ENCODE peak calls at places on chromosomes 13 and 19, in nine cellular contexts. One of them, this sample, is unnamed.

GRCh38 chr13:44231786-44232516 is 141.7 kb upstream of the SERP2 start:
- DNase-seq in neural progenitor cell: no peak
- DNase-seq in neural crest cell: no peak
- DNase-seq in K562: no peak
- DNase-seq in IMR-90: peak
- DNase-seq in thoracic aorta: no peak
- DNase-seq in fibroblast of mammary gland: peak
- DNase-seq in astrocyte of the spinal cord: peak
- DNase-seq in uterus: peak
- DNase-seq in this sample: no peak

GRCh38 chr19:42153606-42154405 is 21.6 kb upstream of the POU2F2 start:
- DNase-seq in K562: no peak
- DNase-seq in fibroblast of mammary gland: no peak
- DNase-seq in neural crest cell: no peak
- DNase-seq in IMR-90: no peak
- DNase-seq in astrocyte of the spinal cord: no peak
- DNase-seq in neural progenitor cell: no peak
- DNase-seq in thoracic aorta: no peak
- DNase-seq in uterus: no peak
- DNase-seq in this sample: no peak

GRCh38 chr19:55600336-55601028 is 394 bp downstream of the ZNF524 start:
- DNase-seq in fibroblast of mammary gland: no peak
- DNase-seq in IMR-90: peak
- DNase-seq in astrocyte of the spinal cord: peak
- DNase-seq in neural crest cell: no peak
- DNase-seq in thoracic aorta: no peak
- DNase-seq in neural progenitor cell: peak
- DNase-seq in K562: no peak
- DNase-seq in uterus: no peak
- DNase-seq in this sample: peak

GRCh38 chr13:71860547-71861131 is 6.4 kb downstream of the DACH1 start:
- DNase-seq in astrocyte of the spinal cord: no peak
- DNase-seq in fibroblast of mammary gland: no peak
- DNase-seq in K562: no peak
- DNase-seq in uterus: no peak
- DNase-seq in IMR-90: no peak
- DNase-seq in neural progenitor cell: no peak
- DNase-seq in neural crest cell: no peak
- DNase-seq in thoracic aorta: no peak
- DNase-seq in this sample: no peak

GRCh38 chr13:38767506-38768265 is 80.8 kb downstream of the FREM2 start:
- DNase-seq in fibroblast of mammary gland: no peak
- DNase-seq in astrocyte of the spinal cord: no peak
- DNase-seq in K562: no peak
- DNase-seq in IMR-90: no peak
- DNase-seq in neural progenitor cell: no peak
- DNase-seq in neural crest cell: no peak
- DNase-seq in thoracic aorta: no peak
- DNase-seq in uterus: no peak
- DNase-seq in this sample: no peak

GRCh38 chr19:19662866-19663291 is 597 bp downstream of the ATP13A1 start:
- DNase-seq in neural crest cell: no peak
- DNase-seq in IMR-90: peak
- DNase-seq in fibroblast of mammary gland: peak
- DNase-seq in uterus: no peak
- DNase-seq in astrocyte of the spinal cord: no peak
- DNase-seq in neural progenitor cell: no peak
- DNase-seq in thoracic aorta: no peak
- DNase-seq in K562: peak
- DNase-seq in this sample: no peak

GRCh38 chr13:25380741-25381324 is 9.1 kb downstream of the ATP8A2 start:
- DNase-seq in neural crest cell: no peak
- DNase-seq in IMR-90: no peak
- DNase-seq in fibroblast of mammary gland: no peak
- DNase-seq in uterus: no peak
- DNase-seq in thoracic aorta: no peak
- DNase-seq in neural progenitor cell: no peak
- DNase-seq in K562: peak
- DNase-seq in astrocyte of the spinal cord: no peak
- DNase-seq in this sample: no peak

GRCh38 chr13:112392719-112393118 is 16.6 kb downstream of the SPACA7 start:
- DNase-seq in astrocyte of the spinal cord: no peak
- DNase-seq in K562: peak
- DNase-seq in uterus: no peak
- DNase-seq in neural progenitor cell: no peak
- DNase-seq in neural crest cell: no peak
- DNase-seq in thoracic aorta: no peak
- DNase-seq in fibroblast of mammary gland: no peak
- DNase-seq in IMR-90: no peak
- DNase-seq in this sample: no peak

GRCh38 chr13:29483211-29483610 is 112.3 kb downstream of the SLC7A1 start:
- DNase-seq in uterus: no peak
- DNase-seq in astrocyte of the spinal cord: no peak
- DNase-seq in IMR-90: no peak
- DNase-seq in neural progenitor cell: no peak
- DNase-seq in neural crest cell: no peak
- DNase-seq in K562: no peak
- DNase-seq in fibroblast of mammary gland: no peak
- DNase-seq in thoracic aorta: no peak
- DNase-seq in this sample: no peak

GRCh38 chr13:110351636-110352420 is 44.7 kb downstream of the COL4A2 start:
- DNase-seq in K562: no peak
- DNase-seq in neural crest cell: no peak
- DNase-seq in fibroblast of mammary gland: no peak
- DNase-seq in neural progenitor cell: no peak
- DNase-seq in thoracic aorta: no peak
- DNase-seq in IMR-90: no peak
- DNase-seq in astrocyte of the spinal cord: no peak
- DNase-seq in uterus: no peak
- DNase-seq in this sample: no peak

GRCh38 chr19:13861392-13861713 is 15.6 kb upstream of the NANOS3 start:
- DNase-seq in uterus: no peak
- DNase-seq in neural crest cell: no peak
- DNase-seq in thoracic aorta: no peak
- DNase-seq in K562: no peak
- DNase-seq in fibroblast of mammary gland: no peak
- DNase-seq in astrocyte of the spinal cord: no peak
- DNase-seq in neural progenitor cell: no peak
- DNase-seq in IMR-90: no peak
- DNase-seq in this sample: no peak

GRCh38 chr19:13861714-13862531 is 15.0 kb upstream of the NANOS3 start:
- DNase-seq in neural crest cell: peak
- DNase-seq in IMR-90: peak
- DNase-seq in astrocyte of the spinal cord: peak
- DNase-seq in neural progenitor cell: peak
- DNase-seq in K562: peak
- DNase-seq in thoracic aorta: peak
- DNase-seq in uterus: peak
- DNase-seq in fibroblast of mammary gland: peak
- DNase-seq in this sample: peak

GRCh38 chr19:13856530-13856929 is 20.4 kb upstream of the NANOS3 start:
- DNase-seq in astrocyte of the spinal cord: no peak
- DNase-seq in uterus: no peak
- DNase-seq in neural progenitor cell: no peak
- DNase-seq in thoracic aorta: no peak
- DNase-seq in K562: no peak
- DNase-seq in neural crest cell: no peak
- DNase-seq in fibroblast of mammary gland: no peak
- DNase-seq in IMR-90: no peak
- DNase-seq in this sample: no peak

GRCh38 chr19:13860679-13861391 is 16.1 kb upstream of the NANOS3 start:
- DNase-seq in astrocyte of the spinal cord: no peak
- DNase-seq in fibroblast of mammary gland: no peak
- DNase-seq in IMR-90: no peak
- DNase-seq in neural progenitor cell: no peak
- DNase-seq in uterus: no peak
- DNase-seq in K562: no peak
- DNase-seq in neural crest cell: no peak
- DNase-seq in thoracic aorta: no peak
- DNase-seq in this sample: no peak

DNA sequence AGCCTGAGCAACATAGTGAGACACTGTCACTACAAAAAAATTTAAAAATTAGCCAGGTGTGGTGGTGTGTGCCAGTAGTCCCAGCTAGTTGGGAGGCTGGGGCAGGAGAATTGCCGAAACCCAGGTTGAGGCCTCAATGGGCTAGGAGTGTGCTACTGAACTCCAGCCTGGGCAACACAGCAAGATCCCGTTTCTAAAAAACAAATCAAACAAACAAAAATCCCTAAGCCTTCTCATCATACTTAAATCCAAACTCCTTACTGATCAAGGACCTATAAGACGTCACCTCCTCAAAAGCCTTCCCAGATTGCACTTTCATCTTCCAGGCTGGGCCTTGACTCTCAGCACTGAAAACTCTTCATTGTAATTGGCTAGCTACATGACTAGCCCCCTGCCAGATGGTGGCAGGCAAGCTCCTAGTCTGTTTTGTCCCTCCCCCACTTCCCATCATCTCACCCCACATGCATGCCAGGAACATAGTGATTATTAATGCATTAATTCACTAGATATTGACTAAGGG is 17.5 kb upstream of the NANOS3 start:
- DNase-seq in astrocyte of the spinal cord: peak
- DNase-seq in neural crest cell: no peak
- DNase-seq in thoracic aorta: no peak
- DNase-seq in neural progenitor cell: no peak
- DNase-seq in IMR-90: peak
- DNase-seq in uterus: no peak
- DNase-seq in K562: peak
- DNase-seq in fibroblast of mammary gland: peak
- DNase-seq in this sample: no peak
- TF ChIP-seq CTCF in astrocyte of the spinal cord: no peak
- TF ChIP-seq CTCF in neural crest cell: no peak
- TF ChIP-seq CTCF in thoracic aorta: no peak
- TF ChIP-seq CTCF in neural progenitor cell: no peak
- TF ChIP-seq CTCF in IMR-90: no peak
- TF ChIP-seq CTCF in uterus: no peak
- TF ChIP-seq CTCF in K562: peak
- TF ChIP-seq CTCF in fibroblast of mammary gland: no peak
- TF ChIP-seq CTCF in this sample: no peak

GRCh38 chr13:113731192-113732175 is 27.5 kb upstream of the TMEM255B start:
- DNase-seq in astrocyte of the spinal cord: no peak
- DNase-seq in IMR-90: no peak
- DNase-seq in uterus: no peak
- DNase-seq in K562: no peak
- DNase-seq in fibroblast of mammary gland: no peak
- DNase-seq in neural crest cell: no peak
- DNase-seq in neural progenitor cell: no peak
- DNase-seq in thoracic aorta: no peak
- DNase-seq in this sample: no peak

GRCh38 chr13:113730145-113730750 is 28.8 kb upstream of the TMEM255B start:
- DNase-seq in neural progenitor cell: no peak
- DNase-seq in fibroblast of mammary gland: no peak
- DNase-seq in K562: no peak
- DNase-seq in thoracic aorta: no peak
- DNase-seq in astrocyte of the spinal cord: no peak
- DNase-seq in uterus: no peak
- DNase-seq in neural crest cell: no peak
- DNase-seq in IMR-90: no peak
- DNase-seq in this sample: no peak

GRCh38 chr13:113729329-113730019 is 29.6 kb upstream of the TMEM255B start:
- DNase-seq in astrocyte of the spinal cord: no peak
- DNase-seq in fibroblast of mammary gland: peak
- DNase-seq in uterus: no peak
- DNase-seq in thoracic aorta: no peak
- DNase-seq in neural crest cell: no peak
- DNase-seq in IMR-90: no peak
- DNase-seq in K562: no peak
- DNase-seq in neural progenitor cell: no peak
- DNase-seq in this sample: no peak

GRCh38 chr13:113732176-113732960 is 26.7 kb upstream of the TMEM255B start:
- DNase-seq in neural crest cell: no peak
- DNase-seq in thoracic aorta: no peak
- DNase-seq in K562: no peak
- DNase-seq in astrocyte of the spinal cord: no peak
- DNase-seq in fibroblast of mammary gland: no peak
- DNase-seq in uterus: no peak
- DNase-seq in IMR-90: no peak
- DNase-seq in neural progenitor cell: no peak
- DNase-seq in this sample: no peak

GRCh38 chr13:113730831-113731191 is 28.2 kb upstream of the TMEM255B start:
- DNase-seq in uterus: no peak
- DNase-seq in K562: no peak
- DNase-seq in IMR-90: no peak
- DNase-seq in neural crest cell: no peak
- DNase-seq in fibroblast of mammary gland: no peak
- DNase-seq in thoracic aorta: no peak
- DNase-seq in neural progenitor cell: no peak
- DNase-seq in astrocyte of the spinal cord: no peak
- DNase-seq in this sample: no peak
- TF ChIP-seq CTCF in uterus: no peak
- TF ChIP-seq CTCF in K562: no peak
- TF ChIP-seq CTCF in IMR-90: no peak
- TF ChIP-seq CTCF in neural crest cell: no peak
- TF ChIP-seq CTCF in fibroblast of mammary gland: no peak
- TF ChIP-seq CTCF in thoracic aorta: no peak
- TF ChIP-seq CTCF in neural progenitor cell: peak
- TF ChIP-seq CTCF in astrocyte of the spinal cord: no peak
- TF ChIP-seq CTCF in this sample: no peak

DNA sequence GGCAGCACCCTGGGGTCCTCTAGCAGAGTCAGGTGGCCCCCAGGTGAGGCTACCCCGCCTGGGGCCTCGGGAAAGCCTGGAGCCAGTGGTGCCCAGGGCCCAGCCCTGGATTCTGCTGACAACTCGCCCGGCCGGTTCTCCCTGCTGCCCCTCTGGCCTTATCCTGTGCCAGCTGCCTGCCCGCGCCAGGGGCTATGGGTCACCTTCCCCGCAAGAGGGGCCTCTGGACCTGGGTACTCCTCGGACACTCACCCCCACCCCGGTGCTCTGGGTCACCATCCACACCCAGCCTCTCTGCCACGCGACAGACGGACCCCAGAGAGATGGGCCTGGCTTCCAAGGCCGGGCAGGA is 24.0 kb downstream of the ZBTB7A start:
- DNase-seq in neural crest cell: no peak
- DNase-seq in astrocyte of the spinal cord: no peak
- DNase-seq in thoracic aorta: no peak
- DNase-seq in uterus: no peak
- DNase-seq in IMR-90: no peak
- DNase-seq in neural progenitor cell: no peak
- DNase-seq in K562: no peak
- DNase-seq in fibroblast of mammary gland: no peak
- DNase-seq in this sample: no peak
- TF ChIP-seq CTCF in neural crest cell: no peak
- TF ChIP-seq CTCF in astrocyte of the spinal cord: no peak
- TF ChIP-seq CTCF in thoracic aorta: no peak
- TF ChIP-seq CTCF in uterus: no peak
- TF ChIP-seq CTCF in IMR-90: no peak
- TF ChIP-seq CTCF in neural progenitor cell: no peak
- TF ChIP-seq CTCF in K562: no peak
- TF ChIP-seq CTCF in fibroblast of mammary gland: no peak
- TF ChIP-seq CTCF in this sample: no peak

DNA sequence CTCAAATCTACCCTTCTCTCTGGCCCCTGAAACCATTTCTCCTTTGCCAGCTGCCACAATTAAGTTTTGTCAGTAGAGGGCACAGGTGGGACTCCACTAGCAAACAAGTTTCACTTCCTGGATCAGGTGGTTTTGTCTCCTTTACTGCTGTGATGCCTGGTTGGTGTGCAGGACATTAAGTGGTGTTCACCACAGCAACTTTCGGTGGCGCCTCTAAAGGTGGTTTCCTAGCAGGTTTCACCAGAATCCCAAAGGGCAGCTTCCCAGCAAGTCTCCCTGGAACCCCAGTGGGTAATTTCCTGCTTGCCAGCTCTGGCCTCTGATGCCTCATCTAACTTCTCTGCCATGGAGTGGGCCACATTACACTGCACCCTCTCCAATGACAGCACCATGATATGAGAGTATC is 16.6 kb downstream of the MED4 start:
- DNase-seq in IMR-90: no peak
- DNase-seq in neural progenitor cell: no peak
- DNase-seq in uterus: no peak
- DNase-seq in neural crest cell: no peak
- DNase-seq in thoracic aorta: no peak
- DNase-seq in K562: no peak
- DNase-seq in fibroblast of mammary gland: no peak
- DNase-seq in astrocyte of the spinal cord: no peak
- DNase-seq in this sample: peak
- TF ChIP-seq CTCF in IMR-90: no peak
- TF ChIP-seq CTCF in neural progenitor cell: no peak
- TF ChIP-seq CTCF in uterus: no peak
- TF ChIP-seq CTCF in neural crest cell: no peak
- TF ChIP-seq CTCF in thoracic aorta: no peak
- TF ChIP-seq CTCF in K562: no peak
- TF ChIP-seq CTCF in fibroblast of mammary gland: peak
- TF ChIP-seq CTCF in astrocyte of the spinal cord: peak
- TF ChIP-seq CTCF in this sample: peak

This sample was measured in HL-60.